ENCODE peak calls at places on chromosomes 4 and X, in five cellular contexts. F is body of pancreas, S is stomach, G is ovary, J is testis. E is an unnamed sample.

GRCh38 chr4:79982587-79983327 is 90.3 kb downstream of the ANTXR2 start:
- DNase-seq in G (no peak), J (no peak), S (no peak), F (no peak), E (no peak)

GRCh38 chrX:29496636-29497180 is 718.7 kb upstream of the MAGEB2 start:
- DNase-seq in S (no peak), G (no peak), F (no peak), J (no peak), E (no peak)

GRCh38 chr4:47075241-47075640 is 43.9 kb downstream of the GABRB1 start:
- DNase-seq in J (no peak), F (no peak), G (no peak), S (no peak), E (no peak)

GRCh38 chrX:130539721-130540321 is 138.0 kb downstream of the RBMX2 start:
- DNase-seq in J (peak; percentile 53), F (peak; percentile 44), G (peak; percentile 29), S (peak; percentile 46), E (peak; percentile 8)

GRCh38 chrX:29617725-29618124 is 597.6 kb upstream of the MAGEB2 start:
- DNase-seq in S (no peak), F (no peak), G (no peak), J (no peak), E (no peak)

GRCh38 chrX:149759824-149760223 is 14.0 kb upstream of the HSFX1 start:
- DNase-seq in G (no peak), S (no peak), J (no peak), F (no peak), E (no peak)

GRCh38 chr4:90187148-90187884 is 60.1 kb downstream of the CCSER1 start:
- DNase-seq in J (no peak), F (no peak), G (no peak), S (no peak), E (no peak)

GRCh38 chrX:111445485-111445884 is 33.5 kb upstream of the DCX start:
- DNase-seq in G (no peak), S (no peak), F (no peak), J (no peak), E (no peak)

GRCh38 chrX:129553619-129554288 is 13.7 kb downstream of the OCRL start:
- DNase-seq in J (no peak), G (no peak), F (no peak), S (no peak), E (no peak)

GRCh38 chr4:52069566-52069965 is 18.5 kb downstream of the SPATA18 start:
- DNase-seq in F (no peak), G (no peak), S (no peak), J (no peak), E (no peak)

GRCh38 chr4:55947254-55947882 is 1.4 kb upstream of the CEP135 start:
- DNase-seq in S (no peak), G (no peak), J (no peak), F (peak; percentile 4), E (no peak)

GRCh38 chr4:167221074-167221473 is 13.2 kb downstream of the SPOCK3 start:
- DNase-seq in F (no peak), G (no peak), S (no peak), J (no peak), E (no peak)

DNA sequence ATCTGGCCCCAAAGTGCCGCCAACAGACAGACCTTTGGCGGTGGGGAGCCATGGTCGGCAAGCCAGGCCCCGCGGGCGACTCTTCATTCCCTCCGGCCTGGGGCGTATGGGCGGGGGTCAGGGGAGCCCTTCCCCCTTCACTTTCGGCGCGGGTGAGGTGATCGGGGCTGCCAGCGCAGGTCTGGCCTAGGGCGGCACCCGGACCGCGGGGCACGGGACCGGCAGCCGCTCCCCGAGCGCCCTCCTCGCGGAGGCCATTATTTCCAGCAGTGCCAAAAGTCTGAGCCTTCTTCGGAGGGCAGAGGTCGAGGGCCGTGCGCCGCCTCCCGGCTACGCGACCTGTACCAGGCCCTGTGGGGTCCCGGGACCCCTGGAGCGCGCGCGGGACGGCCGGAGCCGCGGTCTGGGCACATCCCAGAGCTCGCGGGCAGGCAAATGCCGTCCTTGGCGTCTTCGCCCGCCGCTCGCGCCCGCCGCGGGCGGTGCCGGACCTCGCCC is 620 bp upstream of the KDM6A start:
- DNase-seq in S (peak; percentile 61), J (peak; percentile 25), F (peak; percentile 36), G (peak; percentile 57), E (no peak)
- TF ChIP-seq POLR2A in S (no peak), J (no peak), F (no peak), G (no peak), E (no peak)

DNA sequence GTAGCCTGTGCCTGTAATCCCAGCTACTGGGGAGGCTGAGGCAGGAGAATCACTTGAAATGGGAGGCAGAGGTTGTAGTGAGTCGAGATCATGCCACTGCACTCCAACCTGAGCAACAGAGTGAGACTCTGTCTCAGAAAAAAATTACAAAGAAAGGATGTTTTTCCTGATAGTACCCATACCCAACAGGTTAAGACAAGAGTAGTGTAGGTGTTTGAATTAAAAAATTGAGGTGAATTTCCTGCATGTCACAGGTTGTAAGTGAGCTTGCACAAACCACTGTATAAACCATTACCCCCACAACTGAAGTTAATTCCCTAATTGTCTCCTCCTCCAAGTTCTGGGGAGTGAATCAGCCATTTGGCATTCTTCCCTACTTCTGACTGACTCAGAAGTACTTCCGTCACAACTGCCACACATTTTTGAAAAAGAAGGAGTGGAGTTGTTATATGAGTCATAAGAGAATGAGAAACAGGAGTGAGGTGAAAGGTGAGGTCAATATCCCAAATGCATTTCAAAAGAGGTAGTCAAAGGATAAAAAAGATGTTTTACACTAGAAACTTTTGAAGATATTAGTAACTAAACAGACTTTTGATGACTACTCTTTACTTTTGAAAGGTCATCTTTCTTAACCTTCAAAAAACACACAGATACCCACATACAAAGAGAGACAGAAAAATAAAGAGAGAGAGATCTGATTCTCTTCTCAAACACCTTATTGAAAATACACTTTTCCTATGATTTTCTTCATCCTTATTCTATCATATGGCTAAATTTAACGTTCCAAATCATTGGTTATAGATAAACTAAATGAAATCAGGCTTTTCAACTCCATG is 134.5 kb downstream of the BTC start:
- DNase-seq in G (peak; percentile 14), S (no peak), J (no peak), F (peak; percentile 57), E (no peak)
- H3K4me1 ChIP-seq in G (no peaks in the 10 kb centered on the region), S (peaks cover 7% of the 10 kb centered on the region), J (no peaks in the 10 kb centered on the region), F (no peaks in the 10 kb centered on the region), E (no peaks in the 10 kb centered on the region)

GRCh38 chr4:102344955-102345794 is at the start of gene SLC39A8:
- DNase-seq in F (peak; percentile 88), J (peak; percentile 89), S (peak; percentile 82), G (peak; percentile 87), E (peak; percentile 81)

GRCh38 chr4:102343964-102344519 is 1.2 kb downstream of the SLC39A8 start:
- DNase-seq in S (no peak), F (peak; percentile 75), G (no peak), J (no peak), E (no peak)

GRCh38 chr4:102348701-102349100 is 3.4 kb upstream of the SLC39A8 start:
- DNase-seq in J (no peak), F (no peak), S (no peak), G (no peak), E (no peak)

GRCh38 chr4:102344520-102344954 is 745 bp downstream of the SLC39A8 start:
- DNase-seq in J (peak; percentile 72), F (no peak), G (peak; percentile 64), S (peak; percentile 58), E (peak; percentile 67)

GRCh38 chr4:102345795-102346100 is 466 bp upstream of the SLC39A8 start:
- DNase-seq in S (no peak), J (no peak), F (no peak), G (no peak), E (no peak)
- TF ChIP-seq CTCF in S (no peak), J (no peak), F (no peak), G (no peak), E (no peak)

DNA sequence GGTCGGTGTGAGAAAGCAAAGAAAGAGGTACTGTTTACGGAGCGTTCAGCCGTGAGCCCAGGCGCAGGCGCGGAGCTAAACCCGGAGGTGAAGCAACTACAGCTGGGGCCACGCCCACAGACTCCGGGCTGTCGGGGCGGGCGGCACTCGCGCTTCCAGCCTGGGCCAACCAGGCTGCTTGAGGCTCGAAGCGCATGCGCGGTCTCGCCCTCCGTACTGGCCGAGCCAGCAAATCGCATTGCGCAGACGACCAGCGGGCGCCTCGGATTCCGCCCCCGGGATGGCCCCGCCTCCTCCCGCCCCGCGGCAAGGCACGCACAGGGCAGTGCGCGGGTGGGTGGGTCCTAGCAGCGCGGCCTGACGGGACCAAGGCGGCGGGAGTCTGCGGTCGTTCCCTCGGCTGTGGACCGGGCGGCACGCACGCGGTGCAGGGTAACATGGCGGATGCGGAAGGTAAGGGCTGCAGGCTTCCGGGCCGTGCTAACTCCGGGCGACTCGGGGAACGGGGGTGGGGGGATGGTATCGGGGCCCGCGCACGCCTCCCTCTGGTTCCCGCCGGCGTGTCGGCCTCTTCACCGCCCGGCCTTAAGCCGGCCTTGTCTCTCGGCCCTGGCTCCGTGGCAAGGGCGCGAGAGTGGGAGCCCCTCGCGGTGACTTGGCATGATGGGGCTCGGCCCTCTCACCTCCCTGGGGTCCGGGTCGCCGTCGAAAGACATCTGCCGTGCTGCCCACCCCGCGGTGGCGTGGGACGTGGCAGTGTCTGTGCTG is at the start of gene DKC1:
- DNase-seq in G (peak; percentile 95), J (peak; percentile 95), F (peak; percentile 97), S (peak; percentile 96), E (peak; percentile 97)
- TF ChIP-seq POLR2A in G (no peak), J (no peak), F (peak; percentile 40), S (no peak), E (peak; percentile 41)

GRCh38 chr4:10115657-10116624 is 658 bp downstream of the WDR1 start:
- DNase-seq in F (peak; percentile 47), G (peak; percentile 50), J (peak; percentile 69), S (peak; percentile 75), E (no peak)
- H3K4me1 ChIP-seq in F (peaks cover 23% of the 10 kb centered on the region), G (peaks cover 26% of the 10 kb centered on the region), J (peaks cover 10% of the 10 kb centered on the region), S (peaks cover 73% of the 10 kb centered on the region), E (peaks cover 59% of the 10 kb centered on the region)

GRCh38 chr4:16360694-16361262 is 134.5 kb upstream of the TAPT1 start:
- DNase-seq in F (no peak), J (peak; percentile 45), G (no peak), S (no peak), E (no peak)
- TF ChIP-seq CTCF in F (no peak), J (no peak), G (no peak), S (no peak), E (no peak)

GRCh38 chr4:152534541-152535231 is 1.2 kb downstream of the FBXW7 start:
- DNase-seq in S (peak; percentile 54), J (peak; percentile 55), G (peak; percentile 28), F (peak; percentile 43), E (peak; percentile 55)
- TF ChIP-seq POLR2A in S (no peak), J (no peak), G (no peak), F (no peak), E (no peak)

E was measured in heart left ventricle.